ENCODE peak calls at places on chromosomes 3 and 15, in ten cellular contexts. S, L, Z, K, M, V, R, I, A and J are unnamed samples.

GRCh38 chr3:13492976-13493866 is 13.1 kb downstream of the HDAC11 start:
- DNase-seq in L (no peak), I (no peak), A (no peak), S (no peak), Z (no peak), R (no peak), M (no peak), V (peak; percentile 55), K (no peak), J (no peak)

GRCh38 chr3:109278141-109278540 is 38.2 kb downstream of the DPPA2 start:
- DNase-seq in S (no peak), R (no peak), K (no peak), Z (no peak), I (no peak), V (no peak), A (no peak), M (no peak), L (no peak), J (no peak)

GRCh38 chr3:107959767-107960166 is 131.1 kb downstream of the CD47 start:
- DNase-seq in V (no peak), R (no peak), Z (no peak), M (no peak), K (no peak), A (no peak), L (no peak), I (no peak), S (no peak), J (no peak)

GRCh38 chr3:115301364-115301860 is 154.3 kb upstream of the ZBTB20 start:
- DNase-seq in I (no peak), A (no peak), K (no peak), Z (no peak), L (no peak), R (no peak), V (no peak), M (no peak), S (no peak), J (no peak)

GRCh38 chr15:83319771-83320170 is 35.3 kb upstream of the BNC1 start:
- DNase-seq in K (no peak), Z (no peak), A (no peak), I (no peak), R (no peak), L (no peak), V (no peak), M (no peak), S (no peak), J (no peak)

GRCh38 chr15:70704731-70705130 is 58.6 kb downstream of the UACA start:
- DNase-seq in V (no peak), S (no peak), I (no peak), Z (no peak), M (no peak), R (no peak), A (no peak), L (no peak), K (no peak), J (no peak)

GRCh38 chr3:45538641-45538986 is 55.9 kb upstream of the LIMD1 start:
- DNase-seq in V (no peak), S (no peak), R (no peak), K (no peak), Z (no peak), A (no peak), I (no peak), L (no peak), M (peak; percentile 42), J (no peak)

GRCh38 chr3:185728630-185729334 is 96.1 kb downstream of the IGF2BP2 start:
- DNase-seq in R (no peak), L (no peak), K (no peak), S (no peak), A (no peak), Z (no peak), I (no peak), V (no peak), M (no peak), J (no peak)

GRCh38 chr3:10390641-10391373 is 69.9 kb upstream of the SEC13 start:
- DNase-seq in R (no peak), M (no peak), K (no peak), V (peak; percentile 69), S (peak; percentile 46), Z (no peak), L (no peak), I (no peak), A (no peak), J (no peak)

GRCh38 chr3:10391391-10391790 is 70.5 kb upstream of the SEC13 start:
- DNase-seq in I (no peak), S (peak; percentile 57), M (no peak), K (no peak), Z (no peak), V (peak; percentile 75), A (no peak), R (no peak), L (no peak), J (no peak)

GRCh38 chr3:10389341-10389740 is 68.4 kb upstream of the SEC13 start:
- DNase-seq in K (no peak), I (no peak), A (no peak), R (no peak), S (no peak), L (no peak), M (no peak), V (no peak), Z (no peak), J (no peak)

GRCh38 chr3:10387881-10388621 is 67.1 kb upstream of the SEC13 start:
- DNase-seq in V (peak; percentile 59), K (no peak), M (no peak), A (no peak), Z (no peak), L (peak; percentile 34), S (peak; percentile 47), I (no peak), R (no peak), J (no peak)

DNA sequence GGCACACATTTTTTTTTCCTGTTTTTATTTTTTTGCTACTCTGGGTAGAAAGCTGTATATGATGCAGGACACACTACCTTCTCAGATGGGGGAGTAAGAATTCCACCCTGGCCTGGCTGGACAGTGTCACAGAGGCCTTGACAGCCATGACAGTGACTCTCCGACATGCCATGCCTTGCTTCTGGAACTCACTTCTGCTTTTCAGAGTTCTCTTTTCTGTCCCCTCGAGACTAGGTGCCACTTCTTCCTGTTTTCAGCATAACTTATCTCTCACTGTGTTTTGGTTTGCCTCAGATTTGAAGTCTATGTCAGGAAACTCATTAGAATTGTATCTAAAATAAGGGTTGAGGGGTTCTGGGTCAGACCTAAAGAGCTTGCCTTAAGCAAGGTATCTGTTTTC is 69.1 kb upstream of the SEC13 start:
- DNase-seq in K (no peak), L (no peak), M (no peak), S (no peak), I (no peak), V (peak; percentile 58), A (no peak), R (no peak), Z (no peak), J (no peak)
- H3K27ac ChIP-seq in K (no peak overlapping the region), L (no peak overlapping the region), M (no peak overlapping the region), S (no peak overlapping the region), I (no peak overlapping the region), V (peak overlapping the region; percentile 88), A (no peak overlapping the region), R (no peak overlapping the region), Z (no peak overlapping the region), J (no peak overlapping the region)

DNA sequence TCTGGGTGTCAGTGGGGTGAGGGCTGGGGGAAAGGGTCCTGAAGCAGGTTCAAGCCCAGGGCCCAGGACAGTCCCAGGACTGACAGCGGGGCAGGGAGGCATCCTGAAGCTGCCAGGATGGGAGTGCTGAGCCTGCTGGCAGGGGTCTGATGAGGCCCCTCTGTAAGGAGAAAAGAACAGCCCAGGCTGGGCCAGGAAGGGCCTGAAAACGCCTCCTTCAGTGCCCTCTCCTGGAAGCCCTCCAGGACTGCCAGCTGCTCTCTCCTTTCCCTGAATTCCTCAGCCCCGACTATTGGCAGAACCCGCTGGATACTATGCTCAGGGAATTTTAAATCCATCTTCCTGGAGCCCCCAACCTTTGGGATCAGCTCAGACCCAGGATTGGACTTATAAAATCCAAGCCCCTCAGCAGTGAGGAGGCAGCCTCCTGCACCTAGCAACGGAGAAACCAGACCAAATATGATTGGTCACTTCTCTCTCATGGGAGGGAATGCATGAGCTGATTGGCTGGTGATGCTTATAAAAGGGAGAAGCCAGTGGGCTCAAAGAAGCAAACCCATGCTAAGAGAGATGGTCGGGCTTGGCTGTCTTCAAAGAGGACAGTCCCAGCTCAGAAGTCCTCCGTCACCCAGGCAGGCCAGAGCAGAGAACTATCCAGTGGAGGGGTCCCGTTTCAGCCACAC is 203.5 kb upstream of the LINGO1 start:
- DNase-seq in Z (no peak), M (no peak), V (peak; percentile 54), R (peak; percentile 72), L (peak; percentile 57), K (no peak), S (no peak), I (no peak), A (no peak), J (peak; percentile 73)
- TF ChIP-seq CTCF in Z (no peak), M (no peak), V (no peak), R (no peak), L (no peak), K (no peak), S (no peak), I (no peak), A (no peak), J (no peak)

GRCh38 chr15:49826640-49827281 is 205.9 kb downstream of the DTWD1 start:
- DNase-seq in I (no peak), R (no peak), K (no peak), L (no peak), Z (no peak), V (no peak), S (no peak), M (no peak), A (no peak), J (no peak)

GRCh38 chr15:49832421-49832980 is 211.7 kb downstream of the DTWD1 start:
- DNase-seq in K (no peak), A (no peak), L (peak; percentile 41), S (no peak), I (no peak), V (no peak), M (no peak), Z (no peak), R (no peak), J (no peak)

GRCh38 chr15:49827311-49827710 is 206.5 kb downstream of the DTWD1 start:
- DNase-seq in S (no peak), A (no peak), I (no peak), R (no peak), M (no peak), Z (no peak), K (no peak), V (no peak), L (no peak), J (no peak)

GRCh38 chr15:49830411-49830810 is 209.6 kb downstream of the DTWD1 start:
- DNase-seq in I (no peak), R (no peak), V (no peak), Z (no peak), A (no peak), K (no peak), S (no peak), L (no peak), M (no peak), J (no peak)

GRCh38 chr15:49831206-49831965 is 210.5 kb downstream of the DTWD1 start:
- DNase-seq in M (peak; percentile 72), Z (peak; percentile 22), K (no peak), V (no peak), R (no peak), L (no peak), S (no peak), I (no peak), A (no peak), J (peak; percentile 13)
- H3K27ac ChIP-seq in M (no peak overlapping the region), Z (no peak overlapping the region), K (no peak overlapping the region), V (no peak overlapping the region), R (peak overlapping the region; percentile 65), L (no peak overlapping the region), S (no peak overlapping the region), I (no peak overlapping the region), A (no peak overlapping the region), J (no peak overlapping the region)

GRCh38 chr3:170813261-170813660 is 56.7 kb downstream of the RPL22L1 start:
- DNase-seq in V (no peak), L (no peak), R (no peak), I (no peak), M (no peak), A (no peak), K (no peak), S (no peak), Z (no peak), J (no peak)

GRCh38 chr3:170809975-170810357 is 60.0 kb downstream of the RPL22L1 start:
- DNase-seq in Z (no peak), K (no peak), S (no peak), L (no peak), M (no peak), A (no peak), I (no peak), V (no peak), R (no peak), J (peak; percentile 62)

GRCh38 chr3:170811515-170811914 is 58.5 kb downstream of the RPL22L1 start:
- DNase-seq in V (no peak), R (no peak), K (no peak), M (no peak), S (no peak), Z (no peak), A (no peak), I (no peak), L (no peak), J (peak; percentile 64)

GRCh38 chr3:170809021-170809974 is 60.7 kb downstream of the RPL22L1 start:
- DNase-seq in A (no peak), L (peak; percentile 64), S (no peak), I (no peak), M (no peak), R (peak; percentile 19), V (no peak), K (no peak), Z (no peak), J (peak; percentile 78)

GRCh38 chr3:170811928-170812591 is 57.9 kb downstream of the RPL22L1 start:
- DNase-seq in R (peak; percentile 70), A (peak; percentile 37), L (peak; percentile 83), M (peak; percentile 48), S (no peak), V (no peak), K (peak; percentile 73), Z (peak; percentile 14), I (no peak), J (peak; percentile 83)
- TF ChIP-seq CTCF in R (peak; percentile 79), A (peak; percentile 87), L (peak; percentile 94), M (peak; percentile 87), S (peak; percentile 88), V (peak; percentile 74), K (peak; percentile 92), Z (peak; percentile 84), I (peak; percentile 90), J (peak; percentile 85)